ENCODE peak calls at places on chromosome 7, in six cellular contexts. Y is tibial nerve, M is IMR-90, V is sigmoid colon, A is transverse colon, Z is stomach. Q is an unnamed sample.

GRCh38 chr7:121456015-121456414 is 59.9 kb upstream of the FAM3C start:
- DNase-seq in Y (no peak), M (no peak), V (no peak), A (no peak), Z (no peak), Q (no peak)

GRCh38 chr7:87510430-87510875 is 35.0 kb upstream of the ABCB4 start:
- DNase-seq in Y (no peak), M (no peak), V (no peak), A (no peak), Z (no peak), Q (no peak)

GRCh38 chr7:15651693-15652092 is 34.8 kb downstream of the MEOX2 start:
- DNase-seq in Y (no peak), M (no peak), V (no peak), A (no peak), Z (no peak), Q (no peak)

GRCh38 chr7:2638224-2638991 is 6.6 kb downstream of the TTYH3 start:
- DNase-seq in Y (peak), M (peak), V (peak), A (no peak), Z (no peak), Q (no peak)

GRCh38 chr7:26197153-26198115 is 3.1 kb downstream of the HNRNPA2B1 start:
- DNase-seq in Y (no peak), M (no peak), V (no peak), A (no peak), Z (no peak), Q (no peak)

GRCh38 chr7:117828831-117829230 is 44.4 kb downstream of the CTTNBP2 start:
- DNase-seq in Y (no peak), M (no peak), V (no peak), A (no peak), Z (no peak), Q (no peak)

GRCh38 chr7:104267701-104268368 is 60.0 kb upstream of the ORC5 start:
- DNase-seq in Y (no peak), M (peak), V (no peak), A (no peak), Z (no peak), Q (no peak)

GRCh38 chr7:27433581-27433980 is 191.0 kb downstream of the EVX1 start:
- DNase-seq in Y (no peak), M (no peak), V (no peak), A (no peak), Z (no peak), Q (no peak)

GRCh38 chr7:124155400-124156022 is 122.6 kb upstream of the TMEM229A start:
- DNase-seq in Y (no peak), M (peak), V (no peak), A (no peak), Z (no peak), Q (no peak)

GRCh38 chr7:137642467-137642866 is 204.3 kb downstream of the DGKI start:
- DNase-seq in Y (no peak), M (peak), V (no peak), A (no peak), Z (no peak), Q (no peak)

GRCh38 chr7:47579458-47579857 is 2.5 kb downstream of the TNS3 start:
- DNase-seq in Y (no peak), M (no peak), V (no peak), A (no peak), Z (no peak), Q (no peak)

GRCh38 chr7:111511845-111512244 is 50.4 kb downstream of the IMMP2L start:
- DNase-seq in Y (no peak), M (peak), V (no peak), A (no peak), Z (no peak), Q (no peak)

GRCh38 chr7:37310322-37311080 is 138.2 kb downstream of the ELMO1 start:
- DNase-seq in Y (no peak), M (no peak), V (no peak), A (no peak), Z (no peak), Q (no peak)

GRCh38 chr7:121081327-121081936 is 92.9 kb downstream of the CPED1 start:
- DNase-seq in Y (peak), M (peak), V (no peak), A (no peak), Z (no peak), Q (no peak)

GRCh38 chr7:1843271-1843861 is 173.3 kb downstream of the ELFN1 start:
- DNase-seq in Y (no peak), M (peak), V (peak), A (no peak), Z (no peak), Q (no peak)

GRCh38 chr7:122123746-122124145 is 20.3 kb downstream of the AASS start:
- DNase-seq in Y (no peak), M (peak), V (no peak), A (no peak), Z (no peak), Q (no peak)

GRCh38 chr7:81600608-81601007 is 169.2 kb downstream of the HGF start:
- DNase-seq in Y (no peak), M (peak), V (no peak), A (no peak), Z (no peak), Q (no peak)

GRCh38 chr7:120215654-120216053 is 57.3 kb upstream of the KCND2 start:
- DNase-seq in Y (no peak), M (no peak), V (no peak), A (no peak), Z (no peak), Q (no peak)

GRCh38 chr7:127954371-127954770 is 76.9 kb downstream of the LRRC4 start:
- DNase-seq in Y (no peak), M (no peak), V (no peak), A (no peak), Z (no peak), Q (no peak)

GRCh38 chr7:25752967-25753791 is 398.8 kb upstream of the NFE2L3 start:
- DNase-seq in Y (peak), M (no peak), V (no peak), A (no peak), Z (no peak), Q (no peak)

GRCh38 chr7:28778781-28779180 is 179.3 kb downstream of the TRIL start:
- DNase-seq in Y (no peak), M (peak), V (no peak), A (no peak), Z (no peak), Q (no peak)

GRCh38 chr7:40437498-40437897 is 302.7 kb downstream of the SUGCT start:
- DNase-seq in Y (no peak), M (peak), V (no peak), A (no peak), Z (no peak), Q (no peak)

GRCh38 chr7:133590795-133591194 is 337.9 kb downstream of the EXOC4 start:
- DNase-seq in Y (no peak), M (no peak), V (no peak), A (no peak), Z (no peak), Q (no peak)

GRCh38 chr7:28266377-28266776 is 85.8 kb upstream of the JAZF1 start:
- DNase-seq in Y (no peak), M (no peak), V (no peak), A (no peak), Z (no peak), Q (no peak)

GRCh38 chr7:151088856-151089699 is 2.8 kb downstream of the AGAP3 start:
- DNase-seq in Y (peak), M (peak), V (peak), A (peak), Z (peak), Q (peak)

GRCh38 chr7:102146122-102146521 is 140.5 kb upstream of the SH2B2 start:
- DNase-seq in Y (no peak), M (no peak), V (no peak), A (no peak), Z (no peak), Q (no peak)

GRCh38 chr7:142934056-142934455 is 510 bp upstream of the TRPV5 start:
- DNase-seq in Y (no peak), M (no peak), V (no peak), A (no peak), Z (no peak), Q (no peak)

GRCh38 chr7:73332447-73332846 is 4.5 kb downstream of the FKBP6 start:
- DNase-seq in Y (no peak), M (no peak), V (no peak), A (no peak), Z (no peak), Q (no peak)

GRCh38 chr7:83852136-83852535 is 203.2 kb upstream of the SEMA3E start:
- DNase-seq in Y (no peak), M (no peak), V (no peak), A (no peak), Z (no peak), Q (no peak)

GRCh38 chr7:91850455-91850854 is 30.0 kb downstream of the MTERF1 start:
- DNase-seq in Y (no peak), M (peak), V (no peak), A (no peak), Z (no peak), Q (no peak)
- TF ChIP-seq POLR2A in Y (no peak), M (no peak), V (no peak), A (no peak), Z (no peak), Q (no peak)

GRCh38 chr7:140082770-140083169 is 20.0 kb upstream of the PARP12 start:
- DNase-seq in Y (no peak), M (no peak), V (no peak), A (no peak), Z (no peak), Q (no peak)
- TF ChIP-seq POLR2A in Y (no peak), M (no peak), V (no peak), A (no peak), Z (no peak), Q (no peak)

GRCh38 chr7:30470783-30471182 is 7.8 kb downstream of the NOD1 start:
- DNase-seq in Y (peak), M (peak), V (peak), A (peak), Z (no peak), Q (no peak)

GRCh38 chr7:30468041-30468440 is 10.5 kb downstream of the NOD1 start:
- DNase-seq in Y (no peak), M (no peak), V (no peak), A (no peak), Z (no peak), Q (no peak)

GRCh38 chr7:30468791-30469190 is 9.8 kb downstream of the NOD1 start:
- DNase-seq in Y (no peak), M (peak), V (peak), A (no peak), Z (no peak), Q (no peak)

GRCh38 chr7:30470163-30470770 is 8.3 kb downstream of the NOD1 start:
- DNase-seq in Y (no peak), M (peak), V (peak), A (no peak), Z (no peak), Q (no peak)

GRCh38 chr7:30469303-30469702 is 9.3 kb downstream of the NOD1 start:
- DNase-seq in Y (peak), M (peak), V (peak), A (peak), Z (no peak), Q (no peak)
- TF ChIP-seq POLR2A in Y (no peak), M (peak), V (no peak), A (no peak), Z (no peak), Q (no peak)

GRCh38 chr7:100147278-100147677 is 1.4 kb upstream of the LAMTOR4 start:
- DNase-seq in Y (no peak), M (no peak), V (no peak), A (no peak), Z (no peak), Q (no peak)

GRCh38 chr7:100148225-100148558 is 526 bp upstream of the LAMTOR4 start:
- DNase-seq in Y (no peak), M (no peak), V (no peak), A (no peak), Z (no peak), Q (no peak)

GRCh38 chr7:100152937-100153666 is 4.4 kb downstream of the LAMTOR4 start:
- DNase-seq in Y (no peak), M (no peak), V (no peak), A (no peak), Z (no peak), Q (peak)

GRCh38 chr7:100152404-100152803 is 3.7 kb downstream of the LAMTOR4 start:
- DNase-seq in Y (no peak), M (no peak), V (no peak), A (no peak), Z (no peak), Q (no peak)

GRCh38 chr7:100148559-100149328 is at the start of gene LAMTOR4:
- DNase-seq in Y (peak), M (peak), V (peak), A (peak), Z (peak), Q (peak)
- TF ChIP-seq POLR2A in Y (peak), M (no peak), V (peak), A (peak), Z (peak), Q (peak)

DNA sequence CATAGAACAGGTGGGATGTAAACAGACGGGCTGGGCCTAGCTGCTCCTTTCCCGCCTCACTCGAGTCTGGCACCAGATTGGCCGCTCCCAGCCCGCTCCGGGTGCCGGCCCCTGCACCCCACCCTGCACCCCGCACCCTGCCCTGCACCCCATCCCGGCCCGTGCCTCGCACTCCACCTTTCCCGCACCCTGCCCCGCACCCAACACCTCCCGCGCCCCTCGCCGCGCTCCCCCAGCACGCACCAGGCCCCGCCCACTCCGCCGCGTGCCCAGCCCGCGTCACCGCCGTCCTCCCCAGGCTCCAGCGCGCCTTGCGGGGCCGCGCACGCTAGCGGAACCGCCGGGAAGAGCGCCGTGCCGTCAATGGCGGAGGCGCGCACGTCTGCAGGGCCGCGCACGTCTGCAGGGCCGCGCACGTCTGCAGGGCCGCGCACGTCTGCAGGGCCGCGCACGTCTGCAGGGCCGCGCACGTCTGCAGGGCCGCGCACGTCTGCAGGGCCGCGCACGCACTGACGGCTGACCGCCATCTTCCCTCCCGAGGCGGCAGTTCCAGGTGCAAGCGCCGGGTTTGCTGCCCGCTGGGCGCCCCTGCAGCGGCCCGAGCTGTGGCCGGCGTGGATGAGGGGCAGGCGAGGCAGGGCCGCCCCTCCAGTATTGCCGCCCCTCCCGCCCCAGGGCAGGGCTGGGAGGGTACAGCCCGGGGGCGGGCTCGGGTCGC is at the start of gene UBE3C:
- DNase-seq in Y (peak), M (peak), V (peak), A (peak), Z (peak), Q (peak)
- TF ChIP-seq POLR2A in Y (peak), M (peak), V (no peak), A (peak), Z (no peak), Q (peak)

DNA sequence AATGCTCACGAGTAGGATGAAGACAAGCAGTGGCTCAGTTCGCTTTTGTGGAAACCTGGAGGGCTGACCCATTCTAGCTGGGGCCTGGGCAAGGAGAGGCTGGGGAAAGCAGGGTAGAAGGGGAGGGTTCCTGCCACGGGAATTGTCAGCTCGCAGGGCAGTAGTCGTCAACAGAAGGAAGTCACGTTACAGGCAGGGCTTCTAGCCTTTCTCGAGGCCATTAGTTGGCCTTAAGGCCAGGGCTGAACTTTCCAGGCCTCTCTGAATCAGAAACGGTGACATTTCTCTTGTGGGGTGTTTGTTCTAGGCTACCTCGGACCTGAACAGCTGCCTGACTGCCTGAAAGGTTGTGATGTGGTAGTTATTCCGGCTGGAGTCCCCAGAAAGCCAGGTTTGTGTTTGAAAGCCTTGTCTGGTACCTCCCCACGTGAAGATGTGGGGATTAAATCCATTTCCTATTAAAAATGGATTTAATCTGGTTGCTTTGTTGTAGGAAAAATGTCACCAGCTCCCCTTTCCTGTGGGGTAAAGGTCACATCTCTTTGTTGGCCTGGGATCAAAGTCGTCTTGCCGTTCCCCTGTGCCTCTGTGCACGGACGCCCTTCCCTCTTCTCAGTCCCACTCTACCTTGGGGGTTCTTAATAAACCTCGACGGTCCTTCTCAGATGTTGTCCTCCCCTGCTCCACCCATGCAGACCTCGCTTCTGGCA is 9.4 kb downstream of the MDH2 start:
- DNase-seq in Y (no peak), M (no peak), V (no peak), A (no peak), Z (no peak), Q (no peak)
- TF ChIP-seq POLR2A in Y (no peak), M (no peak), V (no peak), A (no peak), Z (no peak), Q (no peak)

DNA sequence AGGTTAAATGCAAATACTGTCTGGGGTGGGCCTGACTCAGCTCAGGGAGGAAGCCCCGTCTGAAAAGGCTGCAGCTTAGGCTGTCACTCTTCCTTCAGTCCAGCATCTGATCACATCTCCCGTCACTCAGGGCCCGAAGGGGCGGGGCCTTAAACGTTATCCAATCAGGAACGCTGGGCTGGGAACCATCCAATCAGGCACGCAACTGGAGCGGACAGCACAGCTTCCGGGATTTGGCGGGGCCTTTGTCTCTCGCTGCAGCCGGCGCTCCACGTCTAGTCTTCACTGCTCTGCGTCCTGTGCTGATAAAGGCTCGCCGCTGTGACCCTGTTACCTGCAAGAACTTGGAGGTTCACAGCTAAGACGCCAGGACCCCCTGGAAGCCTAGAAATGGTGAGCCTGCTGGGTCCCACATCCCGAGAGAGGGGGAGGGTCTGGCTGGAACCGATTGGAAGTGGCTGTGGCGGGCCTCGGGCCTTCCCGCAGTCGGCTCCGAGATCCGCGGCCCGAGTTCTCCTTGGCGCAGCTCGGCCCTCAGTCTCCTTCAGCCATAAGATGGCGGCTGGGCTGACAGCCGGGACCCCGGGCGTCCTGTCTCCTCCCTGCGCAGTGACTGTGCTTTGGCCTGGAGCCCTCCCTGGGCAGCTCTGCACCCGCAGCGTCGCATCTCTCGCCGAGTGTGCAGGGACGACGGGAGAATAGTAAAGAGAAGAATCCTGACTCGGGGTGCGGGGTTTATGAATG is at the start of gene ZNF92:
- DNase-seq in Y (peak), M (peak), V (peak), A (peak), Z (peak), Q (peak)
- TF ChIP-seq POLR2A in Y (peak), M (peak), V (peak), A (peak), Z (peak), Q (peak)

Q was measured in Peyer's patch.